ENCODE peak calls at places on chromosomes 4 and X, in nine cellular contexts. B, N, G, T, E, J, O, V and I are unnamed samples.

GRCh38 chr4:184100297-184100885 is 117.3 kb downstream of the ENPP6 start:
- DNase-seq in B (peak), N (peak), G (peak), T (no peak), E (peak), J (peak), O (peak), V (peak), I (no peak)

GRCh38 chrX:14027511-14028019 is 2.1 kb downstream of the GEMIN8 start:
- DNase-seq in B (no peak), N (no peak), G (no peak), T (peak), E (no peak), J (no peak), O (no peak), V (no peak), I (peak)

GRCh38 chr4:140568507-140569306 is at the start of gene UCP1:
- DNase-seq in B (peak), N (no peak), G (peak), T (no peak), E (peak), J (peak), O (no peak), V (no peak), I (no peak)

GRCh38 chr4:143234153-143234552 is 49.4 kb downstream of the USP38 start:
- DNase-seq in B (no peak), N (no peak), G (no peak), T (no peak), E (no peak), J (no peak), O (no peak), V (no peak), I (no peak)

GRCh38 chr4:18020145-18020670 is 1.3 kb downstream of the LCORL start:
- DNase-seq in B (peak), N (peak), G (peak), T (peak), E (no peak), J (no peak), O (no peak), V (no peak), I (peak)

GRCh38 chr4:156815717-156816319 is 155.8 kb downstream of the PDGFC start:
- DNase-seq in B (no peak), N (no peak), G (no peak), T (no peak), E (no peak), J (no peak), O (no peak), V (no peak), I (no peak)

GRCh38 chr4:45063701-45064100 is 337.3 kb upstream of the GNPDA2 start:
- DNase-seq in B (no peak), N (no peak), G (peak), T (no peak), E (no peak), J (no peak), O (no peak), V (no peak), I (no peak)

GRCh38 chr4:1578301-1578781 is 105.8 kb downstream of the FAM53A start:
- DNase-seq in B (no peak), N (no peak), G (peak), T (no peak), E (peak), J (peak), O (no peak), V (no peak), I (no peak)

GRCh38 chrX:100072286-100072685 is 337.8 kb downstream of the PCDH19 start:
- DNase-seq in B (no peak), N (no peak), G (no peak), T (no peak), E (no peak), J (no peak), O (no peak), V (no peak), I (no peak)

GRCh38 chr4:140004580-140005314 is 149.2 kb downstream of the MAML3 start:
- DNase-seq in B (no peak), N (no peak), G (peak), T (no peak), E (peak), J (peak), O (no peak), V (peak), I (peak)

GRCh38 chr4:40264995-40265909 is 68.4 kb downstream of the RHOH start:
- DNase-seq in B (no peak), N (no peak), G (peak), T (peak), E (no peak), J (peak), O (no peak), V (peak), I (peak)

GRCh38 chr4:98203406-98204235 is 57.6 kb upstream of the RAP1GDS1 start:
- DNase-seq in B (no peak), N (no peak), G (peak), T (no peak), E (no peak), J (no peak), O (no peak), V (no peak), I (no peak)

GRCh38 chr4:168677879-168678278 is 181.0 kb downstream of the PALLD start:
- DNase-seq in B (no peak), N (no peak), G (no peak), T (no peak), E (no peak), J (no peak), O (no peak), V (no peak), I (no peak)

GRCh38 chrX:47198026-47198686 is 4.5 kb downstream of the UBA1 start:
- DNase-seq in B (no peak), N (no peak), G (peak), T (no peak), E (no peak), J (no peak), O (no peak), V (no peak), I (no peak)

GRCh38 chr4:18981234-18981615 is 959.7 kb upstream of the LCORL start:
- DNase-seq in B (no peak), N (no peak), G (no peak), T (no peak), E (no peak), J (no peak), O (no peak), V (no peak), I (peak)

GRCh38 chrX:24553016-24553415 is 87.9 kb downstream of the PDK3 start:
- DNase-seq in B (no peak), N (no peak), G (no peak), T (no peak), E (no peak), J (no peak), O (no peak), V (no peak), I (no peak)

GRCh38 chrX:110108381-110108796 is 105.5 kb downstream of the TMEM164 start:
- DNase-seq in B (no peak), N (no peak), G (no peak), T (peak), E (no peak), J (no peak), O (no peak), V (no peak), I (no peak)

GRCh38 chr4:39528056-39528465 is 822 bp upstream of the UGDH start:
- DNase-seq in B (peak), N (no peak), G (no peak), T (peak), E (no peak), J (no peak), O (peak), V (no peak), I (no peak)

GRCh38 chrX:23292979-23293651 is 41.5 kb upstream of the PTCHD1 start:
- DNase-seq in B (no peak), N (no peak), G (no peak), T (no peak), E (peak), J (no peak), O (no peak), V (no peak), I (peak)

GRCh38 chr4:141637565-141637964 is 1.2 kb downstream of the IL15 start:
- DNase-seq in B (no peak), N (no peak), G (no peak), T (no peak), E (no peak), J (no peak), O (no peak), V (no peak), I (no peak)

GRCh38 chr4:185669288-185669687 is 134.0 kb upstream of the PDLIM3 start:
- DNase-seq in B (no peak), N (no peak), G (no peak), T (no peak), E (no peak), J (no peak), O (no peak), V (no peak), I (no peak)

GRCh38 chr4:140138428-140138827 is 15.6 kb downstream of the MAML3 start:
- DNase-seq in B (no peak), N (no peak), G (peak), T (no peak), E (no peak), J (no peak), O (no peak), V (no peak), I (no peak)

GRCh38 chr4:81786063-81786763 is 314.5 kb upstream of the RASGEF1B start:
- DNase-seq in B (peak), N (no peak), G (no peak), T (no peak), E (no peak), J (no peak), O (peak), V (peak), I (peak)

GRCh38 chr4:72842323-72842722 is 227.2 kb downstream of the COX18 start:
- DNase-seq in B (no peak), N (no peak), G (no peak), T (no peak), E (no peak), J (no peak), O (no peak), V (no peak), I (peak)

GRCh38 chrX:154097597-154098541 is at the start of gene MECP2:
- DNase-seq in B (peak), N (peak), G (peak), T (peak), E (peak), J (peak), O (peak), V (peak), I (peak)

GRCh38 chr4:82898322-82899243 is 2.0 kb upstream of the THAP9 start:
- DNase-seq in B (peak), N (no peak), G (peak), T (peak), E (no peak), J (no peak), O (no peak), V (peak), I (peak)

GRCh38 chr4:56730097-56730496 is 49.0 kb upstream of the HOPX start:
- DNase-seq in B (no peak), N (no peak), G (no peak), T (no peak), E (no peak), J (no peak), O (no peak), V (no peak), I (no peak)

GRCh38 chrX:121308276-121308805 is 260.9 kb downstream of the GLUD2 start:
- DNase-seq in B (peak), N (no peak), G (peak), T (peak), E (peak), J (no peak), O (peak), V (peak), I (peak)

GRCh38 chr4:81722229-81722900 is 250.7 kb upstream of the RASGEF1B start:
- DNase-seq in B (no peak), N (no peak), G (no peak), T (no peak), E (no peak), J (no peak), O (no peak), V (peak), I (no peak)

GRCh38 chr4:81255524-81255923 is 40.5 kb upstream of the PRKG2 start:
- DNase-seq in B (no peak), N (no peak), G (no peak), T (no peak), E (no peak), J (no peak), O (no peak), V (no peak), I (no peak)

GRCh38 chr4:40283968-40284367 is 51.2 kb upstream of the CHRNA9 start:
- DNase-seq in B (no peak), N (peak), G (peak), T (peak), E (peak), J (no peak), O (peak), V (no peak), I (peak)

GRCh38 chr4:122914938-122915337 is 7.5 kb downstream of the NUDT6 start:
- DNase-seq in B (no peak), N (no peak), G (no peak), T (peak), E (no peak), J (no peak), O (no peak), V (no peak), I (peak)

GRCh38 chrX:28756647-28757046 is 169.4 kb downstream of the IL1RAPL1 start:
- DNase-seq in B (no peak), N (no peak), G (no peak), T (no peak), E (no peak), J (no peak), O (no peak), V (no peak), I (no peak)

GRCh38 chr4:40969499-40969898 is 219.7 kb downstream of the NSUN7 start:
- DNase-seq in B (no peak), N (no peak), G (no peak), T (no peak), E (no peak), J (no peak), O (no peak), V (no peak), I (no peak)

GRCh38 chr4:29263011-29263410 is 1457.2 kb upstream of the PCDH7 start:
- DNase-seq in B (no peak), N (no peak), G (no peak), T (no peak), E (no peak), J (no peak), O (no peak), V (no peak), I (no peak)

GRCh38 chr4:3768842-3769641 is 2.9 kb downstream of the ADRA2C start:
- DNase-seq in B (no peak), N (no peak), G (no peak), T (no peak), E (no peak), J (no peak), O (no peak), V (no peak), I (no peak)

GRCh38 chr4:2651546-2651945 is 104.6 kb downstream of the TNIP2 start:
- DNase-seq in B (no peak), N (no peak), G (peak), T (no peak), E (no peak), J (no peak), O (no peak), V (no peak), I (no peak)

GRCh38 chrX:97860206-97860605 is 976.5 kb downstream of the RPA4 start:
- DNase-seq in B (no peak), N (no peak), G (no peak), T (peak), E (no peak), J (no peak), O (no peak), V (no peak), I (peak)

GRCh38 chrX:78513996-78514745 is 145.0 kb downstream of the RTL3 start:
- DNase-seq in B (no peak), N (no peak), G (no peak), T (no peak), E (peak), J (no peak), O (no peak), V (no peak), I (no peak)